ENCODE peak calls at places on chromosomes 7 and 10, in ten cellular contexts. B, N, O, L, U, X, P, F, Y and M are unnamed samples.

GRCh38 chr10:31033166-31033565 is 1.5 kb upstream of the ZNF438 start:
- DNase-seq in B (no peak), N (no peak), O (no peak), L (no peak), U (no peak), X (no peak), P (no peak), F (no peak), Y (peak; percentile 60), M (no peak)

GRCh38 chr7:42091461-42092229 is 145.4 kb downstream of the GLI3 start:
- DNase-seq in B (no peak), N (no peak), O (no peak), L (no peak), U (no peak), X (no peak), P (peak; percentile 53), F (no peak), Y (no peak), M (no peak)

GRCh38 chr10:109282510-109282909 is 640.8 kb downstream of the XPNPEP1 start:
- DNase-seq in B (no peak), N (no peak), O (peak; percentile 45), L (no peak), U (no peak), X (no peak), P (peak; percentile 4), F (peak; percentile 30), Y (peak; percentile 71), M (peak; percentile 82)

GRCh38 chr7:45072131-45073030 is 16.4 kb downstream of the NACAD start:
- DNase-seq in B (no peak), N (no peak), O (peak; percentile 52), L (no peak), U (no peak), X (peak; percentile 28), P (no peak), F (no peak), Y (no peak), M (no peak)

GRCh38 chr7:37100735-37101331 is 347.8 kb downstream of the ELMO1 start:
- DNase-seq in B (no peak), N (no peak), O (no peak), L (no peak), U (no peak), X (no peak), P (no peak), F (no peak), Y (no peak), M (no peak)

GRCh38 chr10:69483988-69484387 is 32.7 kb downstream of the TSPAN15 start:
- DNase-seq in B (no peak), N (no peak), O (peak; percentile 24), L (no peak), U (no peak), X (no peak), P (peak; percentile 41), F (no peak), Y (no peak), M (no peak)

GRCh38 chr10:133124357-133125211 is 35.4 kb upstream of the KNDC1 start:
- DNase-seq in B (no peak), N (peak; percentile 50), O (no peak), L (peak; percentile 35), U (peak; percentile 21), X (peak; percentile 56), P (no peak), F (peak; percentile 10), Y (peak; percentile 1), M (no peak)

GRCh38 chr7:134613623-134614347 is 32.9 kb upstream of the BPGM start:
- DNase-seq in B (no peak), N (no peak), O (peak; percentile 99), L (no peak), U (no peak), X (peak; percentile 68), P (peak; percentile 100), F (peak; percentile 98), Y (peak; percentile 100), M (peak; percentile 98)

GRCh38 chr7:55185941-55186609 is 167.3 kb downstream of the EGFR start:
- DNase-seq in B (no peak), N (no peak), O (peak; percentile 99), L (no peak), U (no peak), X (no peak), P (peak; percentile 98), F (peak; percentile 75), Y (peak; percentile 92), M (peak; percentile 93)

GRCh38 chr7:128431221-128431620 is 21.4 kb upstream of the IMPDH1 start:
- DNase-seq in B (no peak), N (no peak), O (peak; percentile 59), L (no peak), U (no peak), X (no peak), P (no peak), F (peak; percentile 38), Y (no peak), M (no peak)

GRCh38 chr7:41700044-41700471 is 2.8 kb downstream of the INHBA start:
- DNase-seq in B (no peak), N (no peak), O (no peak), L (no peak), U (no peak), X (no peak), P (no peak), F (no peak), Y (no peak), M (no peak)

GRCh38 chr7:149196151-149196704 is 882 bp downstream of the ZNF282 start:
- DNase-seq in B (no peak), N (no peak), O (no peak), L (no peak), U (no peak), X (no peak), P (no peak), F (no peak), Y (no peak), M (no peak)

GRCh38 chr7:101772508-101773306 is 44.7 kb upstream of the CUX1 start:
- DNase-seq in B (no peak), N (no peak), O (peak; percentile 9), L (no peak), U (no peak), X (no peak), P (no peak), F (no peak), Y (no peak), M (no peak)

GRCh38 chr10:132306951-132307751 is 599 bp downstream of the STK32C start:
- DNase-seq in B (peak; percentile 63), N (peak; percentile 52), O (no peak), L (peak; percentile 33), U (peak; percentile 56), X (peak; percentile 73), P (peak; percentile 16), F (peak; percentile 10), Y (no peak), M (no peak)

GRCh38 chr7:94949532-94949931 is 42.1 kb downstream of the PPP1R9A start:
- DNase-seq in B (no peak), N (no peak), O (no peak), L (no peak), U (no peak), X (no peak), P (peak; percentile 77), F (no peak), Y (no peak), M (no peak)

GRCh38 chr7:83005410-83005809 is 157.3 kb downstream of the PCLO start:
- DNase-seq in B (no peak), N (no peak), O (no peak), L (no peak), U (no peak), X (no peak), P (peak; percentile 13), F (peak; percentile 41), Y (peak; percentile 1), M (no peak)
- TF ChIP-seq CTCF in B (no peak), N (no peak), O (no peak), L (peak; percentile 18), U (no peak), X (no peak), P (no peak), F (peak; percentile 36), Y (peak; percentile 7), M (no peak)

GRCh38 chr10:73965890-73966768 is 31.8 kb upstream of the VCL start:
- DNase-seq in B (peak; percentile 70), N (peak; percentile 73), O (peak; percentile 99), L (peak; percentile 80), U (peak; percentile 87), X (peak; percentile 95), P (peak; percentile 99), F (peak; percentile 99), Y (peak; percentile 99), M (peak; percentile 99)
- H3K4me3 ChIP-seq in B (no peak overlapping the region), N (peak overlapping the region; percentile 6), O (peak overlapping the region; percentile 21), L (peak overlapping the region; percentile 34), U (peak overlapping the region; percentile 20), X (peak overlapping the region; percentile 26), P (no peak overlapping the region), F (peak overlapping the region; percentile 15), Y (no peak overlapping the region), M (no peak overlapping the region)

GRCh38 chr10:129056734-129057689 is 410.0 kb upstream of the MGMT start:
- DNase-seq in B (no peak), N (no peak), O (no peak), L (no peak), U (no peak), X (peak; percentile 29), P (no peak), F (no peak), Y (no peak), M (no peak)
- TF ChIP-seq CTCF in B (no peak), N (no peak), O (no peak), L (no peak), U (no peak), X (no peak), P (no peak), F (no peak), Y (no peak), M (no peak)

GRCh38 chr7:1555813-1556540 is at the start of gene TMEM184A:
- DNase-seq in B (peak; percentile 96), N (peak; percentile 47), O (no peak), L (no peak), U (peak; percentile 63), X (no peak), P (peak; percentile 66), F (no peak), Y (no peak), M (no peak)
- H3K4me3 ChIP-seq in B (peak within 1 kb of the TSS; percentile 32), N (no peak within 1 kb of the TSS), O (no peak within 1 kb of the TSS), L (no peak within 1 kb of the TSS), U (no peak within 1 kb of the TSS), X (no peak within 1 kb of the TSS), P (peak within 1 kb of the TSS; percentile 7), F (no peak within 1 kb of the TSS), Y (no peak within 1 kb of the TSS), M (no peak within 1 kb of the TSS)

GRCh38 chr7:119703895-119704294 is 569.1 kb upstream of the KCND2 start:
- DNase-seq in B (no peak), N (no peak), O (no peak), L (no peak), U (no peak), X (no peak), P (no peak), F (no peak), Y (no peak), M (no peak)
- TF ChIP-seq CTCF in B (no peak), N (no peak), O (no peak), L (no peak), U (no peak), X (no peak), P (no peak), F (no peak), Y (no peak), M (no peak)

DNA sequence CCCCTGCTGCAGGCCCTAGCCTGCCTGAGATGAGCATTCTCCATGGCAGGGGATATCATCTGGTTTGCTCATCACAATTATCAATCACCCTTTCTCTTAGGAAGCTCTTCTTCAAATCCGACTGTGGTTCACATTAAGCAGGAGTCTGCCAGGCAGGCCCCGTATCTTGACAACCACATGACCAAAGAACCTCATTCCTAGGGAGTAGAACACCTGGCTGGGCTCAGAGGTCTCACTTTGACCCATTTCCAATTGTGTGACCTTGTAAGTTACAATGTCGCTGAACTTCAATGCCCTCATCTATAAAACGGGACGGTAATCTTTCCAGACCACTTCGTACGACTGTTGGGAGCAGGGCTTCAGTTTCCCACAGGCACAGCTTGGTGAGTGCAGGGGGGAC is 156.4 kb upstream of the PCBD1 start:
- DNase-seq in B (no peak), N (no peak), O (no peak), L (no peak), U (no peak), X (no peak), P (no peak), F (no peak), Y (no peak), M (no peak)
- H3K4me3 ChIP-seq in B (no peak overlapping the region), N (no peak overlapping the region), O (no peak overlapping the region), L (no peak overlapping the region), U (no peak overlapping the region), X (no peak overlapping the region), P (no peak overlapping the region), F (no peak overlapping the region), Y (no peak overlapping the region), M (no peak overlapping the region)